ENCODE peak calls at places on chromosomes 4 and X, in eight cellular contexts. G is HCT116, W is GM23338, C is MM.1S, J is PC-3, E is hepatocyte, B is GM23248, M is neural progenitor cell. L is an unnamed sample.
A peak's percentile ranks its signal among the peaks of the same experiment; 100 is the strongest.

GRCh38 chrX:41728125-41728524 is 4.1 kb downstream of the GPR82 start:
- DNase-seq in G (no peak), W (no peak), C (no peak), J (no peak), E (no peak), B (no peak), M (no peak), L (no peak)

GRCh38 chr4:186249785-186250739 is 15.9 kb upstream of the F11 start:
- DNase-seq in G (no peak), W (peak; percentile 85), C (peak; percentile 53), J (peak; percentile 42), E (peak; percentile 14), B (peak; percentile 17), M (no peak), L (no peak)

GRCh38 chr4:129998436-129999150 is 902.6 kb downstream of the C4orf33 start:
- DNase-seq in G (no peak), W (no peak), C (no peak), J (no peak), E (no peak), B (no peak), M (no peak), L (no peak)

GRCh38 chr4:99405433-99406115 is 29.6 kb downstream of the ADH7 start:
- DNase-seq in G (peak; percentile 60), W (peak; percentile 79), C (peak; percentile 59), J (peak; percentile 83), E (peak; percentile 87), B (peak; percentile 83), M (peak; percentile 75), L (peak; percentile 52)

GRCh38 chr4:112185740-112186670 is 40.8 kb downstream of the FAM241A start:
- DNase-seq in G (no peak), W (peak; percentile 33), C (no peak), J (no peak), E (peak; percentile 26), B (no peak), M (peak; percentile 29), L (no peak)

GRCh38 chr4:39712819-39713607 is 15.1 kb downstream of the UBE2K start:
- DNase-seq in G (no peak), W (no peak), C (no peak), J (no peak), E (no peak), B (no peak), M (no peak), L (no peak)

GRCh38 chr4:124946696-124947095 is 234.2 kb upstream of the ANKRD50 start:
- DNase-seq in G (no peak), W (no peak), C (no peak), J (no peak), E (no peak), B (no peak), M (no peak), L (no peak)

GRCh38 chrX:45006002-45006800 is 133.2 kb downstream of the KDM6A start:
- DNase-seq in G (peak; percentile 67), W (peak; percentile 29), C (no peak), J (peak; percentile 88), E (no peak), B (peak; percentile 11), M (no peak), L (no peak)

GRCh38 chr4:66647915-66648314 is 897.4 kb downstream of the CENPC start:
- DNase-seq in G (no peak), W (no peak), C (no peak), J (no peak), E (no peak), B (no peak), M (no peak), L (no peak)

GRCh38 chr4:1608196-1608820 is 75.8 kb downstream of the FAM53A start:
- DNase-seq in G (no peak), W (no peak), C (no peak), J (no peak), E (no peak), B (no peak), M (no peak), L (no peak)

GRCh38 chr4:125132281-125132680 is 182.5 kb upstream of the FAT4 start:
- DNase-seq in G (no peak), W (no peak), C (no peak), J (no peak), E (no peak), B (peak; percentile 47), M (no peak), L (no peak)

GRCh38 chrX:134999469-134999868 is 8.7 kb downstream of the SMIM10 start:
- DNase-seq in G (peak; percentile 51), W (peak; percentile 43), C (peak; percentile 40), J (peak; percentile 73), E (peak; percentile 26), B (peak; percentile 61), M (peak; percentile 19), L (peak; percentile 15)

GRCh38 chr4:140170299-140170698 is 16.3 kb upstream of the MAML3 start:
- DNase-seq in G (no peak), W (no peak), C (no peak), J (no peak), E (no peak), B (no peak), M (no peak), L (no peak)

GRCh38 chr4:38062088-38062893 is 102.1 kb downstream of the PTTG2 start:
- DNase-seq in G (peak; percentile 53), W (peak; percentile 88), C (peak; percentile 70), J (peak; percentile 73), E (peak; percentile 86), B (peak; percentile 82), M (peak; percentile 84), L (peak; percentile 63)

GRCh38 chr4:77158487-77158861 is 1.5 kb downstream of the CCNG2 start:
- DNase-seq in G (no peak), W (no peak), C (no peak), J (peak; percentile 21), E (no peak), B (peak; percentile 69), M (no peak), L (no peak)

GRCh38 chr4:40585201-40585789 is 44.4 kb downstream of the RBM47 start:
- DNase-seq in G (no peak), W (no peak), C (no peak), J (no peak), E (no peak), B (no peak), M (no peak), L (no peak)

GRCh38 chrX:111348363-111348927 is 63.5 kb downstream of the DCX start:
- DNase-seq in G (no peak), W (no peak), C (no peak), J (no peak), E (no peak), B (no peak), M (no peak), L (no peak)

GRCh38 chr4:38387348-38387747 is 276.7 kb upstream of the KLF3 start:
- DNase-seq in G (no peak), W (no peak), C (no peak), J (no peak), E (peak; percentile 73), B (peak; percentile 14), M (no peak), L (no peak)

DNA sequence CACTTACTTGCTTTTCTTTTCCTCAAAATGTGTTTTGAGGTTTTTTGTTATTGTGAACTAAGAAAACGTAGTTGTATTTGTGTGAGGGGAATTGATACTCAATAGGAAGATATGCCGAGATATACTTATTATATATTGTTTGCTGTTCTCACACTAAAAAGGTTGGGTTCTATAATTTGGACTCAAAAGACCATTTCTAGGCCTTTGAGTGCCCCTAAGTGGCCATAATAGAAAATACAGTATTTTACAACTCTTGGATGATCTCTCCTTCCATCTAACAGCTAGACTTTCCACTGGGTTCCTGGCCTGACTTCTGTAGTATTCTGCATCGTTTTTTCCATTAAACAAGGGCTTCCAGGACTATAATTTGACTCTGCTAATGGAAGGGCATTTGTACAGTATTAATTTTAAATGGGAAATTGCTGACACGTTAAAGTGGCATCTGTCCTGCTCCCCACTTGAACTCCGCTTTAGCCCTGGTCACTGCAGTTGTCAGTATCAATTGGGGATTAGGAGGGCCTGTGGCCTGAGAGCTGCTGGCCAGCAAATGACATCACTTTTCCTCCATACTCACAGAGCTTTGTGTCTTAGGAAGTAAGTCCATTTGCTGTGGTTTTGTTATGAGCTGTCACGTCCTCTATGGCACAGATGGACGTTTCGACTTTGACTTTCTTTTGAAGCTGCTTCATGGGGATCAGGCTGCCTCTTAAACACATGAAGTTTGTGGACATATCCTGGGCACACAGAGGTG is 176.9 kb downstream of the SLIT2 start:
- DNase-seq in G (no peak), W (peak; percentile 45), C (no peak), J (peak; percentile 23), E (no peak), B (peak; percentile 51), M (peak; percentile 3), L (peak; percentile 16)
- TF ChIP-seq EZH2phosphoT487 in G (no peak), W (no peak), C (no peak), J (no peak), E (no peak), B (no peak), M (no peak), L (no peak)

GRCh38 chrX:35809816-35810215 is 11.7 kb downstream of the MAGEB16 start:
- DNase-seq in G (no peak), W (no peak), C (no peak), J (no peak), E (no peak), B (no peak), M (no peak), L (no peak)
- TF ChIP-seq EZH2phosphoT487 in G (no peak), W (no peak), C (no peak), J (no peak), E (no peak), B (no peak), M (no peak), L (no peak)

GRCh38 chr4:7538518-7538917 is 103.8 kb upstream of the PSAPL1 start:
- DNase-seq in G (no peak), W (no peak), C (no peak), J (no peak), E (no peak), B (no peak), M (no peak), L (no peak)
- TF ChIP-seq EZH2phosphoT487 in G (no peak), W (no peak), C (no peak), J (no peak), E (no peak), B (no peak), M (no peak), L (no peak)

GRCh38 chr4:87423313-87424031 is 1.1 kb downstream of the NUDT9 start:
- DNase-seq in G (no peak), W (no peak), C (peak; percentile 38), J (no peak), E (no peak), B (peak; percentile 30), M (no peak), L (peak; percentile 33)

GRCh38 chr4:87428979-87429378 is 6.6 kb downstream of the NUDT9 start:
- DNase-seq in G (no peak), W (no peak), C (no peak), J (no peak), E (no peak), B (no peak), M (no peak), L (no peak)

GRCh38 chr4:87427518-87427868 is 5.1 kb downstream of the NUDT9 start:
- DNase-seq in G (no peak), W (no peak), C (no peak), J (no peak), E (no peak), B (no peak), M (no peak), L (no peak)

GRCh38 chr4:87426865-87427517 is 4.6 kb downstream of the NUDT9 start:
- DNase-seq in G (no peak), W (no peak), C (no peak), J (no peak), E (no peak), B (no peak), M (no peak), L (no peak)

DNA sequence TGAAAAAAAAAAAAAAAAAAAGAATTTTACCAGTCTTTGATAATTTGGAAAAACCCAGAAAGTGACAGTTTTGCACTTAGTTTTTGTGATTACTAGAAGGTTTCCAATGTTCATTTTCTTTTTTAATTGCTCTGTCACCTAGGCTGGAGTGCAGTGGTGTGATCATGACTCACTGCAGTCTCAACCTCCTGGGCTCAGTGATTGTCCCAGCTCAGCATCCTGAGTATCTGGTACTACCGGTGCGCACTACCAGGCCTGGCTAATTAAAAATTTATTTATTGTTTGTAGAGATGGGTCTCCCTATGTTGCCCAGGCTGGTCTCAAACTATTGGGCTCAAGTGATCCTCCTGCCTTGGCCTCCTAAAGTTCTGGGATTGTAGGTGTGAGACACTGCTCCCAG is 3.3 kb downstream of the NUDT9 start:
- DNase-seq in G (no peak), W (no peak), C (no peak), J (no peak), E (no peak), B (peak; percentile 9), M (no peak), L (no peak)
- TF ChIP-seq EZH2phosphoT487 in G (no peak), W (no peak), C (no peak), J (no peak), E (no peak), B (no peak), M (no peak), L (no peak)

L was measured in OCI-LY7.